ENCODE peak calls at places on chromosomes 2 and 18, in nine cellular contexts. One of them, this sample, is unnamed.
A peak's percentile ranks its signal among the peaks of the same experiment; 100 is the strongest.

GRCh38 chr2:10542033-10542432 is 93.9 kb upstream of the ODC1 start:
- DNase-seq in astrocyte of the cerebellum: no peak
- DNase-seq in tibial artery: no peak
- DNase-seq in A549: no peak
- DNase-seq in lower leg skin: no peak
- DNase-seq in thoracic aorta: no peak
- DNase-seq in fibroblast of lung: no peak
- DNase-seq in endodermal cell: no peak
- DNase-seq in tibial nerve: no peak
- DNase-seq in this sample: no peak

GRCh38 chr2:150876201-150877085 is 385.2 kb downstream of the RBM43 start:
- DNase-seq in fibroblast of lung: peak; percentile 54
- DNase-seq in lower leg skin: no peak
- DNase-seq in A549: no peak
- DNase-seq in tibial nerve: no peak
- DNase-seq in endodermal cell: no peak
- DNase-seq in thoracic aorta: no peak
- DNase-seq in tibial artery: no peak
- DNase-seq in astrocyte of the cerebellum: no peak
- DNase-seq in this sample: no peak

GRCh38 chr2:45444991-45445390 is 166.1 kb downstream of the SRBD1 start:
- DNase-seq in tibial nerve: no peak
- DNase-seq in A549: no peak
- DNase-seq in thoracic aorta: no peak
- DNase-seq in endodermal cell: no peak
- DNase-seq in lower leg skin: no peak
- DNase-seq in fibroblast of lung: peak; percentile 37
- DNase-seq in tibial artery: no peak
- DNase-seq in astrocyte of the cerebellum: no peak
- DNase-seq in this sample: no peak

GRCh38 chr2:204545861-204546773 is 842 bp downstream of the PARD3B start:
- DNase-seq in lower leg skin: no peak
- DNase-seq in fibroblast of lung: no peak
- DNase-seq in thoracic aorta: no peak
- DNase-seq in A549: no peak
- DNase-seq in astrocyte of the cerebellum: no peak
- DNase-seq in tibial nerve: no peak
- DNase-seq in tibial artery: no peak
- DNase-seq in endodermal cell: peak; percentile 77
- DNase-seq in this sample: peak; percentile 46

GRCh38 chr2:64052468-64053241 is 33.4 kb upstream of the VPS54 start:
- DNase-seq in tibial artery: no peak
- DNase-seq in thoracic aorta: no peak
- DNase-seq in endodermal cell: no peak
- DNase-seq in fibroblast of lung: peak; percentile 3
- DNase-seq in tibial nerve: no peak
- DNase-seq in lower leg skin: no peak
- DNase-seq in A549: no peak
- DNase-seq in astrocyte of the cerebellum: no peak
- DNase-seq in this sample: no peak

GRCh38 chr2:22497789-22498188 is 887.2 kb upstream of the KLHL29 start:
- DNase-seq in tibial artery: no peak
- DNase-seq in astrocyte of the cerebellum: no peak
- DNase-seq in endodermal cell: no peak
- DNase-seq in tibial nerve: no peak
- DNase-seq in lower leg skin: no peak
- DNase-seq in A549: no peak
- DNase-seq in thoracic aorta: no peak
- DNase-seq in fibroblast of lung: no peak
- DNase-seq in this sample: no peak

GRCh38 chr2:167890739-167891138 is 356.7 kb downstream of the STK39 start:
- DNase-seq in thoracic aorta: no peak
- DNase-seq in astrocyte of the cerebellum: no peak
- DNase-seq in fibroblast of lung: no peak
- DNase-seq in tibial artery: no peak
- DNase-seq in tibial nerve: no peak
- DNase-seq in A549: no peak
- DNase-seq in lower leg skin: no peak
- DNase-seq in endodermal cell: no peak
- DNase-seq in this sample: no peak

GRCh38 chr2:54967759-54968365 is 82.4 kb downstream of the RTN4 start:
- DNase-seq in thoracic aorta: no peak
- DNase-seq in astrocyte of the cerebellum: no peak
- DNase-seq in tibial nerve: no peak
- DNase-seq in lower leg skin: no peak
- DNase-seq in A549: no peak
- DNase-seq in tibial artery: no peak
- DNase-seq in fibroblast of lung: no peak
- DNase-seq in endodermal cell: no peak
- DNase-seq in this sample: no peak

GRCh38 chr2:113103958-113104627 is 23.3 kb upstream of the IL1RN start:
- DNase-seq in fibroblast of lung: peak; percentile 30
- DNase-seq in thoracic aorta: no peak
- DNase-seq in tibial nerve: no peak
- DNase-seq in tibial artery: no peak
- DNase-seq in A549: no peak
- DNase-seq in astrocyte of the cerebellum: no peak
- DNase-seq in endodermal cell: no peak
- DNase-seq in lower leg skin: no peak
- DNase-seq in this sample: no peak

GRCh38 chr2:42337356-42337820 is 23.6 kb downstream of the COX7A2L start:
- DNase-seq in lower leg skin: no peak
- DNase-seq in endodermal cell: no peak
- DNase-seq in A549: no peak
- DNase-seq in tibial artery: no peak
- DNase-seq in thoracic aorta: no peak
- DNase-seq in fibroblast of lung: no peak
- DNase-seq in tibial nerve: no peak
- DNase-seq in astrocyte of the cerebellum: no peak
- DNase-seq in this sample: no peak
- TF ChIP-seq CTCF in lower leg skin: no peak
- TF ChIP-seq CTCF in endodermal cell: peak; percentile 61
- TF ChIP-seq CTCF in A549: no peak
- TF ChIP-seq CTCF in tibial artery: no peak
- TF ChIP-seq CTCF in thoracic aorta: no peak
- TF ChIP-seq CTCF in fibroblast of lung: no peak
- TF ChIP-seq CTCF in tibial nerve: no peak
- TF ChIP-seq CTCF in astrocyte of the cerebellum: no peak
- TF ChIP-seq CTCF in this sample: peak; percentile 47

GRCh38 chr2:241866896-241867631 is 2.5 kb upstream of the RTP5 start:
- DNase-seq in A549: no peak
- DNase-seq in thoracic aorta: no peak
- DNase-seq in fibroblast of lung: no peak
- DNase-seq in endodermal cell: no peak
- DNase-seq in tibial nerve: no peak
- DNase-seq in tibial artery: no peak
- DNase-seq in lower leg skin: no peak
- DNase-seq in astrocyte of the cerebellum: no peak
- DNase-seq in this sample: no peak

GRCh38 chr2:241864897-241865213 is 4.7 kb upstream of the RTP5 start:
- DNase-seq in fibroblast of lung: no peak
- DNase-seq in astrocyte of the cerebellum: no peak
- DNase-seq in lower leg skin: no peak
- DNase-seq in tibial nerve: no peak
- DNase-seq in endodermal cell: no peak
- DNase-seq in thoracic aorta: no peak
- DNase-seq in A549: no peak
- DNase-seq in tibial artery: no peak
- DNase-seq in this sample: no peak

GRCh38 chr2:241865416-241865956 is 4.0 kb upstream of the RTP5 start:
- DNase-seq in A549: no peak
- DNase-seq in astrocyte of the cerebellum: no peak
- DNase-seq in fibroblast of lung: no peak
- DNase-seq in tibial nerve: no peak
- DNase-seq in endodermal cell: no peak
- DNase-seq in thoracic aorta: no peak
- DNase-seq in tibial artery: no peak
- DNase-seq in lower leg skin: no peak
- DNase-seq in this sample: no peak

GRCh38 chr2:241867776-241868420 is 1.6 kb upstream of the RTP5 start:
- DNase-seq in A549: no peak
- DNase-seq in fibroblast of lung: no peak
- DNase-seq in lower leg skin: no peak
- DNase-seq in endodermal cell: no peak
- DNase-seq in astrocyte of the cerebellum: no peak
- DNase-seq in tibial artery: no peak
- DNase-seq in thoracic aorta: no peak
- DNase-seq in tibial nerve: no peak
- DNase-seq in this sample: no peak

DNA sequence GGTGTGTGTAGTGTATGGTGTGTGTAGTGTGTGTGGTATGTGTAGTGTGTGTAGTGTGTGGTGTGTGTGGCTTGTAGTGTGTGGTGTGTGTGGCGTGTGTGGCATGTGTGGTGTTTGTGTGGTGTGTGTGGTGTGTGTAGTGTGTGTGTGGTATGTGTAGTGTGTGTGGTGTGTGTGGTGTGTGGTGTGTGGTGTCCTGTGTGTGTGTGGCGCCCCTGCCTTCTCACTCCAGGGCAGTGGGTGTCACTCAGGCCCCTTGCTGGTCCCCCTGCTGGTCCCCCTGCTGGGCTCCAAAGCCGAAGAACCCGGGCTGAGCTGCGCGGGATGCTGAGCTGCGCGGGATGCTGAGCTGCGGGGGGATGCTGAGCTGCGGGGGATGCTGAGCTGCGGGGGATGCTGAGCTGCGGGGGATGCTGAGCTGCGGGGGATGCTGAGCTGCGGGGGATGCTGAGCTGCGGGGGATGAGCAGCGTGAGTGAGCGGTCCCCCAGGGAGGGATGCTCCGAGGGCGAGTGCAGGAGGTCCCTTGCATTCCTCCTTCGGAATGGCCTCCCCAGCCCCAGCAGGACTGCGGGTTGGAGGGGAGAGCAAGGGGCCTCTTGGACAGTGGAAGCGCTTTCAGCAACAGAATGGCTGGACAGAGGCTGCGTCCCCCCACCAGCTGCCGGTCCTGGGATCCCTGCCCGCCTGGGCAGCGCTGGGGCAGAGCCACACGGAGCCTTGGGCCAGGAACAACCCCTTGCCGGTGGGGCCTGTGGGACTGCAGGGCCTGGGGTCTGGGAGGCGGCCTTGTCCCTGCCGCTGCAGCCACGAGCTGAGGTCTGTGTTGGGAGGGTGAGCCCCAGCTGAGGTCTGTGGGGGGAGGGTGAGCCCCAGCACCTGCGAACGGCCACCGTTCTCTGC is 3.3 kb upstream of the RTP5 start:
- DNase-seq in tibial artery: no peak
- DNase-seq in endodermal cell: peak; percentile 83
- DNase-seq in astrocyte of the cerebellum: no peak
- DNase-seq in thoracic aorta: no peak
- DNase-seq in fibroblast of lung: no peak
- DNase-seq in A549: peak; percentile 55
- DNase-seq in tibial nerve: no peak
- DNase-seq in lower leg skin: no peak
- DNase-seq in this sample: peak; percentile 63
- TF ChIP-seq CTCF in tibial artery: no peak
- TF ChIP-seq CTCF in endodermal cell: no peak
- TF ChIP-seq CTCF in astrocyte of the cerebellum: no peak
- TF ChIP-seq CTCF in thoracic aorta: no peak
- TF ChIP-seq CTCF in fibroblast of lung: no peak
- TF ChIP-seq CTCF in A549: no peak
- TF ChIP-seq CTCF in tibial nerve: no peak
- TF ChIP-seq CTCF in lower leg skin: no peak
- TF ChIP-seq CTCF in this sample: no peak

GRCh38 chr18:55779711-55780590 is 192.0 kb upstream of the TCF4 start:
- DNase-seq in endodermal cell: peak; percentile 78
- DNase-seq in tibial artery: no peak
- DNase-seq in tibial nerve: no peak
- DNase-seq in A549: peak; percentile 7
- DNase-seq in thoracic aorta: no peak
- DNase-seq in astrocyte of the cerebellum: no peak
- DNase-seq in lower leg skin: peak; percentile 90
- DNase-seq in fibroblast of lung: peak; percentile 46
- DNase-seq in this sample: peak; percentile 60
- TF ChIP-seq CTCF in endodermal cell: peak; percentile 62
- TF ChIP-seq CTCF in tibial artery: peak; percentile 27
- TF ChIP-seq CTCF in tibial nerve: peak; percentile 67
- TF ChIP-seq CTCF in A549: no peak
- TF ChIP-seq CTCF in thoracic aorta: no peak
- TF ChIP-seq CTCF in astrocyte of the cerebellum: no peak
- TF ChIP-seq CTCF in lower leg skin: no peak
- TF ChIP-seq CTCF in fibroblast of lung: no peak
- TF ChIP-seq CTCF in this sample: peak; percentile 44

GRCh38 chr2:98445167-98445522 is 487 bp downstream of the INPP4A start:
- DNase-seq in tibial artery: no peak
- DNase-seq in lower leg skin: no peak
- DNase-seq in A549: no peak
- DNase-seq in astrocyte of the cerebellum: no peak
- DNase-seq in tibial nerve: no peak
- DNase-seq in endodermal cell: no peak
- DNase-seq in thoracic aorta: no peak
- DNase-seq in fibroblast of lung: peak; percentile 15
- DNase-seq in this sample: no peak

GRCh38 chr2:98446850-98447249 is 2.2 kb downstream of the INPP4A start:
- DNase-seq in lower leg skin: peak; percentile 43
- DNase-seq in thoracic aorta: no peak
- DNase-seq in tibial nerve: no peak
- DNase-seq in fibroblast of lung: no peak
- DNase-seq in endodermal cell: no peak
- DNase-seq in astrocyte of the cerebellum: no peak
- DNase-seq in tibial artery: no peak
- DNase-seq in A549: no peak
- DNase-seq in this sample: no peak

GRCh38 chr2:98442488-98442887 is 2.2 kb upstream of the INPP4A start:
- DNase-seq in astrocyte of the cerebellum: no peak
- DNase-seq in fibroblast of lung: no peak
- DNase-seq in thoracic aorta: no peak
- DNase-seq in endodermal cell: peak; percentile 77
- DNase-seq in tibial nerve: no peak
- DNase-seq in lower leg skin: no peak
- DNase-seq in A549: no peak
- DNase-seq in tibial artery: no peak
- DNase-seq in this sample: no peak

GRCh38 chr2:98445708-98446577 is 1.3 kb downstream of the INPP4A start:
- DNase-seq in tibial artery: no peak
- DNase-seq in tibial nerve: no peak
- DNase-seq in fibroblast of lung: peak; percentile 31
- DNase-seq in astrocyte of the cerebellum: no peak
- DNase-seq in thoracic aorta: no peak
- DNase-seq in endodermal cell: peak; percentile 61
- DNase-seq in A549: no peak
- DNase-seq in lower leg skin: no peak
- DNase-seq in this sample: no peak

DNA sequence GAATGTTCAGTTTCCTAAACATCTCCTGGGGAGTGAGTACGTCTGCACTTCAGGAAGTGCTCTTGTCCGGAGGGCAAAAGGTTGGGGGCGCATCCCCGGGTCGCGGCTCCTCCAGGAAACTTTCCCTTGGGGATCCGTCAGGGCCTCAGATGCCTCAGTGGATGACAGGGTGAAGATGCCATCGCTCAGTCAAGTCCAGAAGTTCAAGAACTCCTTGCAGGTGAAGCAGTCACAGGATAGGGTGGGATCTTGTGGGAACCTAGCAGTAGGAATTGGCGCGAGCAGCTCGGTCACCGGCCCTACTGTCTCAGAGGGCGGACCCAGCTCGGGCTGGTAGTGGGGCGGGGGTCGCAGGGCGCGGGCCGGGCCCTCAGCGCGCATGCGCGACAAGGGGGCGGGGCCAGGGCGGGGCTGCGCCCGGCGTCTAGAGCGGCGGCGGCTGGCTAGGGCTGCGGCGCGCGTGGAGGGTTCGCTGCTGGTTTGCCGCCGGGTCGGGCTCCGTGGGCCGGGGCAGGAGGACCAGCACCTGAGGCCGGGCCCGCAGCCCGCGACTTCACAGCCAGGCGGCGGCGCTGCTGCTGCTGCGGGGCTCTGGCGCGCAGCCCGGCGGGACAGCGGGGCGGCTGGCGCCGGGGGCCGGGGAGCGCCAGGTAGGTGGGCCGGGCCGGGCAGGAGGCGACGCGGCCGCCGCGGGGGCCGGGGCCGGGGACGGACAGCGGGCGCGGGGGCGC is at the start of gene INPP4A:
- DNase-seq in thoracic aorta: no peak
- DNase-seq in A549: peak; percentile 55
- DNase-seq in endodermal cell: peak; percentile 96
- DNase-seq in astrocyte of the cerebellum: no peak
- DNase-seq in tibial nerve: no peak
- DNase-seq in fibroblast of lung: peak; percentile 59
- DNase-seq in lower leg skin: peak; percentile 92
- DNase-seq in tibial artery: peak; percentile 82
- DNase-seq in this sample: peak; percentile 86
- TF ChIP-seq CTCF in thoracic aorta: no peak
- TF ChIP-seq CTCF in A549: no peak
- TF ChIP-seq CTCF in endodermal cell: peak; percentile 20
- TF ChIP-seq CTCF in astrocyte of the cerebellum: no peak
- TF ChIP-seq CTCF in tibial nerve: peak; percentile 31
- TF ChIP-seq CTCF in fibroblast of lung: no peak
- TF ChIP-seq CTCF in lower leg skin: no peak
- TF ChIP-seq CTCF in tibial artery: no peak
- TF ChIP-seq CTCF in this sample: no peak

This sample was measured in H9.